ENCODE peak calls at places on chromosomes 2 and 18, in seven cellular contexts. T is NCI-H345; I is 8988T; X is M059J; Q is NAMALWA; M is NCI-H2081; U is CD8-positive, alpha-beta memory T cell. Z is an unnamed sample.

GRCh38 chr2:175234650-175235049 is 53.1 kb upstream of the ATP5MC3 start:
- DNase-seq in U (no peak), Q (peak; percentile 9), M (no peak), X (no peak), I (no peak), T (no peak), Z (no peak)

GRCh38 chr2:127637725-127638252 is 8.2 kb upstream of the GPR17 start:
- DNase-seq in T (no peak), U (no peak), X (peak; percentile 91), Q (peak; percentile 46), M (no peak), I (peak; percentile 96), Z (peak; percentile 96)

GRCh38 chr2:69305712-69306611 is 81.1 kb downstream of the GFPT1 start:
- DNase-seq in M (no peak), T (no peak), Q (no peak), I (no peak), U (no peak), X (peak; percentile 40), Z (no peak)

GRCh38 chr2:191840916-191841315 is 6.0 kb downstream of the CAVIN2 start:
- DNase-seq in T (no peak), I (no peak), M (no peak), X (no peak), U (no peak), Q (no peak), Z (peak; percentile 28)

GRCh38 chr2:49753344-49753930 is 599.1 kb upstream of the FSHR start:
- DNase-seq in Q (no peak), U (no peak), X (peak; percentile 20), M (no peak), T (no peak), I (no peak), Z (no peak)

GRCh38 chr2:185979546-185980071 is 241.0 kb downstream of the FSIP2 start:
- DNase-seq in T (no peak), I (no peak), X (peak; percentile 5), M (no peak), Q (no peak), U (no peak), Z (peak; percentile 30)

GRCh38 chr2:200786826-200787225 is 24.9 kb upstream of the BZW1 start:
- DNase-seq in I (no peak), Q (no peak), X (peak; percentile 65), U (no peak), M (no peak), T (no peak), Z (peak; percentile 88)

GRCh38 chr2:6506311-6507258 is 359.1 kb downstream of the CMPK2 start:
- DNase-seq in U (no peak), I (no peak), Q (no peak), X (peak; percentile 51), M (no peak), T (no peak), Z (peak; percentile 82)

GRCh38 chr2:121634354-121635307 is 14.6 kb downstream of the CLASP1 start:
- DNase-seq in U (no peak), M (peak; percentile 3), I (no peak), Q (no peak), X (peak; percentile 96), T (peak; percentile 36), Z (peak; percentile 70)

GRCh38 chr18:48635806-48636205 is 97.0 kb downstream of the CTIF start:
- DNase-seq in Q (no peak), I (no peak), M (no peak), U (no peak), X (no peak), T (no peak), Z (no peak)

GRCh38 chr2:226187601-226188000 is 612.0 kb downstream of the IRS1 start:
- DNase-seq in T (no peak), Q (no peak), U (no peak), M (no peak), X (peak; percentile 64), I (no peak), Z (peak; percentile 82)

GRCh38 chr18:59954241-59954640 is 54.4 kb downstream of the PMAIP1 start:
- DNase-seq in Q (peak; percentile 34), M (no peak), T (no peak), X (no peak), U (no peak), I (no peak), Z (no peak)

GRCh38 chr2:130302164-130302886 is 40.4 kb upstream of the IMP4 start:
- DNase-seq in X (no peak), U (no peak), Q (no peak), M (no peak), I (no peak), T (no peak), Z (no peak)

GRCh38 chr2:105394951-105395611 is 3.8 kb downstream of the FHL2 start:
- DNase-seq in U (no peak), I (no peak), X (no peak), Q (no peak), M (no peak), T (no peak), Z (no peak)

GRCh38 chr2:241702155-241702404 is 241 bp downstream of the ING5 start:
- DNase-seq in M (no peak), I (no peak), X (no peak), Q (no peak), U (no peak), T (no peak), Z (peak; percentile 74)

GRCh38 chr18:49024408-49024807 is 73.6 kb upstream of the SMAD7 start:
- DNase-seq in I (no peak), M (no peak), T (no peak), X (no peak), Q (no peak), U (no peak), Z (no peak)

GRCh38 chr2:226891780-226892590 is 56.1 kb downstream of the RHBDD1 start:
- DNase-seq in U (no peak), M (no peak), T (no peak), I (no peak), Q (no peak), X (peak; percentile 34), Z (peak; percentile 87)

GRCh38 chr2:47783491-47784330 is 766 bp downstream of the MSH6 start:
- DNase-seq in Q (peak; percentile 81), X (peak; percentile 60), T (peak; percentile 74), U (peak; percentile 66), M (peak; percentile 74), I (peak; percentile 76), Z (peak; percentile 70)

GRCh38 chr2:60472026-60472425 is 81.4 kb downstream of the BCL11A start:
- DNase-seq in M (no peak), I (no peak), T (no peak), U (no peak), Q (no peak), X (no peak), Z (no peak)

GRCh38 chr18:40159141-40160017 is 1795.7 kb upstream of the PIK3C3 start:
- DNase-seq in I (no peak), T (peak; percentile 67), M (peak; percentile 87), Q (peak; percentile 32), U (no peak), X (peak; percentile 55), Z (no peak)

GRCh38 chr2:64362562-64363026 is 91.4 kb upstream of the LGALSL start:
- DNase-seq in I (no peak), X (no peak), Q (no peak), T (no peak), M (no peak), U (no peak), Z (no peak)

Z was measured in EL.